ENCODE peak calls at places on chromosomes 11 and 22, in nine cellular contexts. D is endodermal cell, M is cardiac muscle cell, L is IMR-90, P is right atrium auricular region, G is OCI-LY7, N is PC-3, Y is mucosa of descending colon, T is osteoblast. S is an unnamed sample.
A peak's percentile ranks its signal among the peaks of the same experiment; 100 is the strongest.

GRCh38 chr22:19679476-19680099 is 34.7 kb upstream of the SEPTIN5 start:
- DNase-seq in P (no peak), G (peak; percentile 6), T (peak; percentile 71), N (peak; percentile 33), L (no peak), M (peak; percentile 25), Y (peak; percentile 53), D (peak; percentile 93), S (peak; percentile 46)

GRCh38 chr11:93908689-93909088 is 58.3 kb upstream of the VSTM5 start:
- DNase-seq in N (peak; percentile 93), G (no peak), D (no peak), M (peak; percentile 82), L (peak; percentile 91), Y (no peak), T (peak; percentile 76), P (no peak), S (no peak)

GRCh38 chr11:66011785-66012303 is at the start of gene CST6:
- DNase-seq in M (no peak), Y (no peak), T (peak; percentile 44), L (no peak), N (no peak), P (no peak), G (no peak), D (peak; percentile 76), S (no peak)

GRCh38 chr11:26072612-26073011 is 259.3 kb upstream of the ANO3 start:
- DNase-seq in Y (no peak), M (no peak), P (no peak), N (no peak), G (no peak), D (no peak), L (no peak), T (no peak), S (no peak)

GRCh38 chr22:46827072-46827780 is 64.8 kb downstream of the TBC1D22A start:
- DNase-seq in G (peak; percentile 23), N (no peak), D (peak; percentile 93), T (no peak), L (no peak), M (no peak), P (no peak), Y (no peak), S (no peak)

GRCh38 chr22:20758688-20759087 is 15.2 kb upstream of the SERPIND1 start:
- DNase-seq in L (no peak), T (peak; percentile 1), Y (peak; percentile 1), N (no peak), P (no peak), M (no peak), D (peak; percentile 53), G (no peak), S (no peak)

GRCh38 chr11:113991718-113992458 is 17.0 kb downstream of the HTR3A start:
- DNase-seq in D (no peak), Y (no peak), T (no peak), L (no peak), N (peak; percentile 23), P (no peak), G (no peak), M (peak; percentile 20), S (no peak)

GRCh38 chr11:924406-925157 is 1.1 kb upstream of the AP2A2 start:
- DNase-seq in P (no peak), N (no peak), L (no peak), T (peak; percentile 47), M (no peak), G (no peak), D (peak; percentile 52), Y (peak; percentile 50), S (no peak)

GRCh38 chr11:64086263-64086938 is 50.7 kb downstream of the FLRT1 start:
- DNase-seq in L (peak; percentile 14), N (no peak), Y (peak; percentile 45), T (no peak), M (peak; percentile 31), D (no peak), G (no peak), P (no peak), S (no peak)

GRCh38 chr11:113473983-113474361 is 1.2 kb downstream of the DRD2 start:
- DNase-seq in T (peak; percentile 80), D (no peak), G (no peak), N (no peak), L (no peak), M (no peak), P (no peak), Y (no peak), S (no peak)

GRCh38 chr11:44615913-44616806 is 50.7 kb downstream of the CD82 start:
- DNase-seq in N (no peak), M (no peak), L (no peak), T (peak; percentile 17), G (peak; percentile 30), P (no peak), Y (no peak), D (no peak), S (no peak)

GRCh38 chr11:66002648-66003225 is 434 bp downstream of the BANF1 start:
- DNase-seq in P (no peak), M (peak; percentile 57), D (peak; percentile 62), L (peak; percentile 48), T (peak; percentile 92), Y (no peak), N (peak; percentile 63), G (no peak), S (peak; percentile 59)

GRCh38 chr11:35944503-35945136 is 758 bp downstream of the LDLRAD3 start:
- DNase-seq in G (no peak), N (peak; percentile 16), L (no peak), M (peak; percentile 27), T (peak; percentile 78), D (peak; percentile 66), Y (no peak), P (no peak), S (no peak)

GRCh38 chr22:42192547-42192946 is 61.9 kb upstream of the CYP2D6 start:
- DNase-seq in Y (no peak), L (no peak), T (no peak), M (no peak), N (no peak), P (no peak), G (no peak), D (peak; percentile 21), S (no peak)

GRCh38 chr22:33073989-33074391 is 15.8 kb upstream of the SYN3 start:
- DNase-seq in T (no peak), Y (no peak), N (peak; percentile 26), M (no peak), P (no peak), D (no peak), G (no peak), L (no peak), S (no peak)

GRCh38 chr11:46616551-46617450 is at the start of gene HARBI1:
- DNase-seq in D (peak; percentile 96), T (peak; percentile 97), P (peak; percentile 85), M (peak; percentile 95), G (peak; percentile 94), N (peak; percentile 86), L (peak; percentile 85), Y (peak; percentile 93), S (peak; percentile 89)

GRCh38 chr11:72598901-72599300 is 75.3 kb downstream of the PDE2A start:
- DNase-seq in N (peak; percentile 33), G (no peak), T (peak; percentile 96), Y (peak; percentile 54), M (peak; percentile 63), D (peak; percentile 86), P (peak; percentile 71), L (peak; percentile 21), S (no peak)

GRCh38 chr22:41429232-41429945 is 17.2 kb downstream of the TOB2 start:
- DNase-seq in D (no peak), N (no peak), G (no peak), L (no peak), P (no peak), T (no peak), Y (no peak), M (no peak), S (no peak)

GRCh38 chr22:32636884-32637283 is 162.3 kb downstream of the FBXO7 start:
- DNase-seq in G (no peak), P (no peak), L (no peak), Y (no peak), D (no peak), N (no peak), M (no peak), T (peak; percentile 88), S (no peak)

GRCh38 chr11:110053848-110054414 is 39.3 kb upstream of the ZC3H12C start:
- DNase-seq in T (no peak), G (peak; percentile 22), M (no peak), L (no peak), P (no peak), N (no peak), D (no peak), Y (no peak), S (no peak)

DNA sequence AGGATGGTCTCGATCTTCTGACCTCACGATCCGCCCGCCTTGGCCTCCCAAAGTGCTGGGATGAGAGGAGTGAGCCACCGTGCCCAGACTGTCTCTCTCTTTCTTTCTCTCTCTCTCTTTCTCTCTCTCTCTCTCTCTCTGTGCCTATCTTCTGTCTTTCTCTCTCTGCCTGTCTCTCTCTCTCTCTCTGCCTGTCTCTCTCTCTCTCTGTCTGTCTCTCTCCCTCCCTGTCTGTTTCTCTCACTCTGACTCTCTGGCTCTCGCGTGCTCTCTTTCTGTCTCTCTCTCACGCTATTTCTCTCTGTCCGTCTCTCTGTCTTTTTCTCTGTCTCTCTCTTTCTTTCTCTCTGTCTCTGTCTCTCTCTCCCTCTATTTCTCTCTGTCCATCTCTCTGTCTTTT is 3911.2 kb upstream of the OR11H1 start:
- DNase-seq in M (no peak), N (no peak), P (no peak), L (no peak), G (no peak), T (no peak), D (no peak), Y (no peak), S (no peak)
- H3K9me3 ChIP-seq in M (peaks cover 13% of the 10 kb centered on the region), N (no peaks in the 10 kb centered on the region), P (peaks cover 4% of the 10 kb centered on the region), L (peaks cover 36% of the 10 kb centered on the region), G (peaks cover 14% of the 10 kb centered on the region), T (peaks cover 10% of the 10 kb centered on the region), D (peaks cover 85% of the 10 kb centered on the region), Y (peaks cover 95% of the 10 kb centered on the region), S (peaks cover 6% of the 10 kb centered on the region)

GRCh38 chr11:76674517-76675400 is 4.2 kb upstream of the LRRC32 start:
- DNase-seq in T (peak; percentile 32), G (peak; percentile 88), N (no peak), M (no peak), Y (no peak), P (no peak), L (no peak), D (no peak), S (no peak)
- H3K9me3 ChIP-seq in T (no peaks in the 10 kb centered on the region), G (no peaks in the 10 kb centered on the region), N (no peaks in the 10 kb centered on the region), M (no peaks in the 10 kb centered on the region), Y (no peaks in the 10 kb centered on the region), P (no peaks in the 10 kb centered on the region), L (no peaks in the 10 kb centered on the region), D (no peaks in the 10 kb centered on the region), S (no peaks in the 10 kb centered on the region)

GRCh38 chr11:56950510-56950909 is 38.2 kb upstream of the OR5AK2 start:
- DNase-seq in Y (no peak), P (no peak), N (peak; percentile 37), T (no peak), L (no peak), M (no peak), G (no peak), D (no peak), S (no peak)
- H3K9me3 ChIP-seq in Y (peaks cover 3% of the 10 kb centered on the region), P (no peaks in the 10 kb centered on the region), N (no peaks in the 10 kb centered on the region), T (no peaks in the 10 kb centered on the region), L (peaks cover 4% of the 10 kb centered on the region), M (no peaks in the 10 kb centered on the region), G (no peaks in the 10 kb centered on the region), D (peaks cover 4% of the 10 kb centered on the region), S (no peaks in the 10 kb centered on the region)

DNA sequence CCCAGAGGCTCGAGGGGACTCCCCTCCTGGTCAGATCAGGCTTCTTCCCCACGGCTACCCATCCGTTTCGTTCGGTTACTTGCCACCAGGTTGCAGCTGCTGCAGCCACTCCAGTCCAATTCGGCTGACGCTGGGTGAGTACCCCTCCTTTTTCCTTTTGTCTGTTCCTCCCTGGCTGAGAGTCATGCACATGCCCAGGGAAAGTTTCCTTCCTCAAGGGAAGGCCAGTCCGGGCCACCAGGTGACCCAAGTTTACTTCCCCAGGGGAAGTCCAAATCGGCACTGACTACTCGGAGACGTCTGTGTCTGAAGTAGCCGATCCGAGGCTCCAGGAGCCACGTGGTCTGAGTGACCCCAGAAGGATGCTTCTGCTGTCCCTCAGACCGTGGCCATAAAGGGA is 13.2 kb upstream of the OR56A3 start:
- DNase-seq in G (no peak), N (no peak), D (no peak), T (no peak), Y (no peak), P (no peak), M (no peak), L (no peak), S (no peak)
- H3K9me3 ChIP-seq in G (no peaks in the 10 kb centered on the region), N (no peaks in the 10 kb centered on the region), D (no peaks in the 10 kb centered on the region), T (no peaks in the 10 kb centered on the region), Y (peaks cover 22% of the 10 kb centered on the region), P (no peaks in the 10 kb centered on the region), M (no peaks in the 10 kb centered on the region), L (peaks cover 41% of the 10 kb centered on the region), S (no peaks in the 10 kb centered on the region)